ENCODE peak calls at places on chromosome 4, in four cellular contexts. One of them, this sample, is unnamed.

GRCh38 chr4:13347517-13348125 is 136.5 kb downstream of the RAB28 start:
- DNase-seq in H54: no peak
- DNase-seq in right lobe of liver: no peak
- DNase-seq in A549: no peak
- DNase-seq in this sample: no peak

GRCh38 chr4:1577818-1578217 is 106.3 kb downstream of the FAM53A start:
- DNase-seq in A549: no peak
- DNase-seq in H54: no peak
- DNase-seq in right lobe of liver: no peak
- DNase-seq in this sample: peak; percentile 82

GRCh38 chr4:1345905-1346780 is 865 bp upstream of the UVSSA start:
- DNase-seq in A549: peak; percentile 24
- DNase-seq in H54: peak; percentile 37
- DNase-seq in right lobe of liver: no peak
- DNase-seq in this sample: peak; percentile 90

GRCh38 chr4:122827258-122827887 is 742 bp downstream of the FGF2 start:
- DNase-seq in right lobe of liver: peak; percentile 46
- DNase-seq in A549: peak; percentile 47
- DNase-seq in H54: no peak
- DNase-seq in this sample: peak; percentile 81

GRCh38 chr4:108109997-108110416 is 58.7 kb downstream of the LEF1 start:
- DNase-seq in H54: no peak
- DNase-seq in right lobe of liver: no peak
- DNase-seq in A549: no peak
- DNase-seq in this sample: no peak

GRCh38 chr4:104942990-104943758 is 203.5 kb upstream of the TET2 start:
- DNase-seq in A549: no peak
- DNase-seq in right lobe of liver: no peak
- DNase-seq in H54: no peak
- DNase-seq in this sample: no peak

GRCh38 chr4:95640337-95640736 is 91.6 kb upstream of the UNC5C start:
- DNase-seq in right lobe of liver: no peak
- DNase-seq in A549: no peak
- DNase-seq in H54: no peak
- DNase-seq in this sample: no peak

GRCh38 chr4:113355550-113356371 is 306.3 kb downstream of the ANK2 start:
- DNase-seq in right lobe of liver: no peak
- DNase-seq in A549: no peak
- DNase-seq in H54: peak; percentile 33
- DNase-seq in this sample: peak; percentile 67

GRCh38 chr4:7417639-7418038 is 17.1 kb downstream of the PSAPL1 start:
- DNase-seq in right lobe of liver: no peak
- DNase-seq in H54: no peak
- DNase-seq in A549: no peak
- DNase-seq in this sample: peak; percentile 36

GRCh38 chr4:110483516-110483915 is 7.6 kb downstream of the ENPEP start:
- DNase-seq in right lobe of liver: no peak
- DNase-seq in A549: no peak
- DNase-seq in H54: no peak
- DNase-seq in this sample: no peak

GRCh38 chr4:74504212-74504611 is 59.3 kb downstream of the AREG start:
- DNase-seq in A549: no peak
- DNase-seq in H54: no peak
- DNase-seq in right lobe of liver: no peak
- DNase-seq in this sample: no peak

GRCh38 chr4:158006973-158007372 is 165.9 kb downstream of the GASK1B start:
- DNase-seq in right lobe of liver: no peak
- DNase-seq in H54: no peak
- DNase-seq in A549: no peak
- DNase-seq in this sample: no peak
- TF ChIP-seq POLR2A in right lobe of liver: no peak
- TF ChIP-seq POLR2A in H54: no peak
- TF ChIP-seq POLR2A in A549: no peak
- TF ChIP-seq POLR2A in this sample: no peak

GRCh38 chr4:186104114-186104894 is at the start of gene FAM149A:
- DNase-seq in H54: no peak
- DNase-seq in right lobe of liver: peak; percentile 80
- DNase-seq in A549: peak; percentile 7
- DNase-seq in this sample: peak; percentile 86
- TF ChIP-seq POLR2A in H54: no peak
- TF ChIP-seq POLR2A in right lobe of liver: no peak
- TF ChIP-seq POLR2A in A549: no peak
- TF ChIP-seq POLR2A in this sample: no peak

GRCh38 chr4:143336828-143337599 is at the start of gene GAB1:
- DNase-seq in H54: peak; percentile 44
- DNase-seq in right lobe of liver: peak; percentile 92
- DNase-seq in A549: peak; percentile 13
- DNase-seq in this sample: peak; percentile 94
- TF ChIP-seq POLR2A in H54: peak; percentile 45
- TF ChIP-seq POLR2A in right lobe of liver: peak; percentile 72
- TF ChIP-seq POLR2A in A549: no peak
- TF ChIP-seq POLR2A in this sample: peak; percentile 27

GRCh38 chr4:76305971-76306881 is at the start of gene STBD1:
- DNase-seq in right lobe of liver: peak; percentile 95
- DNase-seq in H54: peak; percentile 45
- DNase-seq in A549: peak; percentile 44
- DNase-seq in this sample: peak; percentile 91
- TF ChIP-seq POLR2A in right lobe of liver: peak; percentile 87
- TF ChIP-seq POLR2A in H54: peak; percentile 58
- TF ChIP-seq POLR2A in A549: peak; percentile 41
- TF ChIP-seq POLR2A in this sample: no peak

GRCh38 chr4:140153744-140154571 is at the start of gene MAML3:
- DNase-seq in H54: peak; percentile 44
- DNase-seq in A549: no peak
- DNase-seq in right lobe of liver: peak; percentile 98
- DNase-seq in this sample: peak; percentile 96

GRCh38 chr4:140151700-140152014 is 2.3 kb downstream of the MAML3 start:
- DNase-seq in right lobe of liver: peak; percentile 93
- DNase-seq in H54: peak; percentile 14
- DNase-seq in A549: peak; percentile 80
- DNase-seq in this sample: no peak

GRCh38 chr4:140153419-140153743 is 603 bp downstream of the MAML3 start:
- DNase-seq in A549: no peak
- DNase-seq in H54: no peak
- DNase-seq in right lobe of liver: no peak
- DNase-seq in this sample: no peak

GRCh38 chr4:140152015-140152703 is 1.8 kb downstream of the MAML3 start:
- DNase-seq in right lobe of liver: peak; percentile 86
- DNase-seq in H54: peak; percentile 33
- DNase-seq in A549: peak; percentile 61
- DNase-seq in this sample: peak; percentile 93

GRCh38 chr4:140152760-140153418 is 1.1 kb downstream of the MAML3 start:
- DNase-seq in right lobe of liver: peak; percentile 69
- DNase-seq in H54: no peak
- DNase-seq in A549: no peak
- DNase-seq in this sample: peak; percentile 91
- TF ChIP-seq POLR2A in right lobe of liver: no peak
- TF ChIP-seq POLR2A in H54: no peak
- TF ChIP-seq POLR2A in A549: no peak
- TF ChIP-seq POLR2A in this sample: no peak

DNA sequence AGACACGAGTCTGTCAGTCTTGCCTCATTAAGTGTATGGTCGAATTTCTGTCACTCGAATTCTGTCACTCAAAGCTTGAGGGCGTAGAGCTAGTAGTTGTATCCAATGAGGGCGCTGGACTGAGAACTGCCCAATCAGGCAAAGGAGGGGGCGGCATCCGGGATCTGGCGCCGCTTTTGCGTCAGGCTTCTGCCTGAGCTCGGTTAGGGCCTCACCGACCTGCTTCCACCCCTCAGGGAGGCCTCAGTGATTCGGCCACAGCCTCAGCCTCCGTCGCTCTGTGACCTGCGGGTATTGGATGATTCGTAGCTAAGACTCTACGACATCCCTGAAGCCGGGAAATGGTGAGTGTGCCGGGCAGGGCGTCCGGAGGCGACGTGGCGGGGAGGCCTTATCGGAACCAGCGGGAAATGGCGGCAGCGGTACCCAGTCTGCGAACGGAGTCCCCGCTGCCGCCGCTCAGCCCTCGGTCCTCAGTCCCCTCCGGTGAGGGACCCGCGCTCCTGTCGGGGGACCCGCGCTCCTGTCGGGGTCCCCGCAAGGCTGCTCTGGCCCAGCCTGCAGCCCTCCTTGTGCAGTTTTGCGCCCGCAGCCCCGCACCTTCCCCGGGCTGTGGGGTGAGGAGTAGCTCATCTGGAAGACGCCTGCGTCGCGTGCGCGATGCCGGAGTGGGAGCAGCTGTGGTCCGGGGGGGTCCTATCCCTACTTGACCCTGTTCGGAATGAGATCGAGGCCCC is 88.3 kb downstream of the ZNF718 start:
- DNase-seq in A549: no peak
- DNase-seq in H54: no peak
- DNase-seq in right lobe of liver: peak; percentile 52
- DNase-seq in this sample: peak; percentile 77
- TF ChIP-seq POLR2A in A549: no peak
- TF ChIP-seq POLR2A in H54: no peak
- TF ChIP-seq POLR2A in right lobe of liver: no peak
- TF ChIP-seq POLR2A in this sample: no peak

DNA sequence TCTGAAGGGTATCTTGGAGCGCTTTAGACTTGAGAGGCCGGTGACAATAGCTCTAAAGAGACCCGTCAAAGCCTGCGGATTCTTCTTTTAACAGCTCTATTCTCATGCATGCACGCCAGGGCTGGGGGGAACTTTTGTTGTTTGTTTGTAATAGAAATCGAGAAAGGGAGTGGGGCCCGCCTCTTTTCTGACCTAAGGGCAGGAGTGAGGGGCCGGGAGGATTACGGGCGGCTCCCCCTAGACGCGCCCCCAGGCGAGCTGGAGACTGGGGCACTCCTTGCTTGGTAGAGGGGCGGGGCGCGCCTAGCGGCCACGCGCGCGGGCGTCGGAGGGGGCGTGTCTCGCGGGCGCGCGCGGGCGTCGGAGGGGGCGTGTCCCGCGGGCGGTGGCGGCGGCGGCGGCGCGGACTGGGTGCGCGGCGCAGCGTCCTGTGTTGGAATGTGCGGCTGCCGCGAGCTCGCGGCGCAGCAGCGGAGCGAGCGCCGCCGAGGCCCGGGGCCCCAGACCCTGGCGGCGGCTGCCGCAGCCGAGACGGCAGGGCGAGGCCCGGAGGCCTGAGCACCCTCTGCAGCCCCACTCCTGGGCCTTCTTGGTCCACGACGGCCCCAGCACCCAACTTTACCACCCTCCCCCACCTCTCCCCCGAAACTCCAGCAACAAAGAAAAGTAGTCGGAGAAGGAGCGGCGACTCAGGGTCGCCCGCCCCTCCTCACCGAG is at the start of gene REST:
- DNase-seq in A549: peak; percentile 52
- DNase-seq in right lobe of liver: peak; percentile 83
- DNase-seq in H54: peak; percentile 48
- DNase-seq in this sample: peak; percentile 96
- TF ChIP-seq POLR2A in A549: peak; percentile 28
- TF ChIP-seq POLR2A in right lobe of liver: peak; percentile 70
- TF ChIP-seq POLR2A in H54: peak; percentile 43
- TF ChIP-seq POLR2A in this sample: no peak

GRCh38 chr4:88378691-88379559 is at the start of gene HERC6:
- DNase-seq in H54: peak; percentile 45
- DNase-seq in right lobe of liver: peak; percentile 85
- DNase-seq in A549: peak; percentile 69
- DNase-seq in this sample: peak; percentile 94
- TF ChIP-seq POLR2A in H54: peak; percentile 20
- TF ChIP-seq POLR2A in right lobe of liver: peak; percentile 13
- TF ChIP-seq POLR2A in A549: peak; percentile 35
- TF ChIP-seq POLR2A in this sample: peak; percentile 5

DNA sequence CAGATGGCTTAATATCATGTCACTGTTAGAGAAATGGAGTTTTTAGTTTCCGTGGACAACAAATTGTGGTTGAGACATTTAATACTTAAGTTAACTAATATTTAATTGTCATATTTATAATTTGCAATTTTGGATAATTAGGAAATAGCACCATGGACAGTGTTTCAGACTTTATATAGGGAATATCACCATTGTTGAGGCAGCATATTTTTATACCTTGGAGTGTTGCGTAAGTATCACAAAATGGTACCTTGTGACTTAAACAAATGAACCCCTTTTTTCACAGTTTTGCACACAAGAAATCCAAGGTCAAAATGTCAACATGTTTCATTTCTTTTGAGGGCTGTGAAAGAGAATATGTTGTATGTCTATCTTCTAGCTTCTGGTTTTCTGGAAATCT is 539.9 kb downstream of the TECRL start:
- DNase-seq in H54: no peak
- DNase-seq in A549: no peak
- DNase-seq in right lobe of liver: no peak
- DNase-seq in this sample: no peak
- TF ChIP-seq POLR2A in H54: no peak
- TF ChIP-seq POLR2A in A549: no peak
- TF ChIP-seq POLR2A in right lobe of liver: no peak
- TF ChIP-seq POLR2A in this sample: no peak

This sample was measured in spleen.